ENCODE peak calls at places on chromosomes 12 and 14, in six cellular contexts. L is uterus; H is T follicular helper cell; W is LoVo; Z is activated CD4-positive, alpha-beta T cell treated with anti-CD3 and anti-CD28 coated beads for 24 hours; M is HS-27A. G is an unnamed sample.

GRCh38 chr14:52029881-52030280 is 39.0 kb downstream of the NID2 start:
- DNase-seq in M (no peak), H (no peak), Z (no peak), L (no peak), W (no peak), G (no peak)

GRCh38 chr14:105857223-105857815 is 330.9 kb downstream of the TMEM121 start:
- DNase-seq in L (no peak), M (no peak), W (no peak), Z (no peak), H (peak; percentile 15), G (no peak)

GRCh38 chr14:79992799-79993198 is 218.5 kb downstream of the DIO2 start:
- DNase-seq in H (no peak), M (no peak), W (no peak), Z (no peak), L (no peak), G (no peak)

GRCh38 chr12:85278598-85279448 is 1.2 kb upstream of the ALX1 start:
- DNase-seq in W (no peak), L (no peak), M (no peak), H (no peak), Z (no peak), G (no peak)

GRCh38 chr12:118544569-118544968 is 168.2 kb downstream of the SUDS3 start:
- DNase-seq in M (peak; percentile 88), H (no peak), L (no peak), Z (no peak), W (peak; percentile 50), G (no peak)

GRCh38 chr12:49798934-49799333 is 29.3 kb downstream of the NCKAP5L start:
- DNase-seq in W (no peak), M (no peak), H (no peak), L (no peak), Z (no peak), G (no peak)

GRCh38 chr12:66166561-66166960 is 3.2 kb downstream of the TMBIM4 start:
- DNase-seq in Z (no peak), W (no peak), M (no peak), H (no peak), L (no peak), G (no peak)

GRCh38 chr14:34685819-34686428 is 28.5 kb downstream of the CFL2 start:
- DNase-seq in H (no peak), Z (no peak), M (no peak), L (no peak), W (no peak), G (no peak)

GRCh38 chr12:13153180-13153579 is 43.3 kb upstream of the EMP1 start:
- DNase-seq in L (no peak), H (no peak), W (no peak), M (no peak), Z (no peak), G (no peak)

GRCh38 chr14:52741865-52742264 is 11.9 kb downstream of the STYX start:
- DNase-seq in L (no peak), Z (no peak), M (no peak), H (no peak), W (no peak), G (no peak)

GRCh38 chr12:11706509-11707331 is 57.2 kb downstream of the ETV6 start:
- DNase-seq in H (no peak), L (no peak), Z (no peak), W (no peak), M (no peak), G (no peak)

G was measured in HAP-1.